ENCODE peak calls at places on chromosomes 1 and 21, in five cellular contexts. V is H9, J is neuronal stem cell, D is mesendoderm, O is IMR-90. X is an unnamed sample.

GRCh38 chr1:170583186-170583585 is 51.2 kb downstream of the GORAB start:
- DNase-seq in O (no peak), J (no peak), V (no peak), D (no peak), X (no peak)

GRCh38 chr1:158803681-158804080 is 22.7 kb upstream of the OR6N2 start:
- DNase-seq in J (no peak), V (no peak), D (no peak), O (no peak), X (no peak)

GRCh38 chr1:110136911-110137310 is 13.4 kb upstream of the SLC6A17 start:
- DNase-seq in D (peak), J (peak), O (no peak), V (peak), X (peak)

GRCh38 chr1:221693087-221693486 is 48.8 kb downstream of the DUSP10 start:
- DNase-seq in J (no peak), O (no peak), V (no peak), D (no peak), X (no peak)

GRCh38 chr1:51284487-51284954 is 45.8 kb downstream of the TTC39A start:
- DNase-seq in D (no peak), J (no peak), O (peak), V (no peak), X (no peak)

GRCh38 chr1:89844236-89844807 is 23.5 kb downstream of the LRRC8D start:
- DNase-seq in O (peak), D (no peak), V (no peak), J (no peak), X (no peak)

GRCh38 chr1:231829332-231829731 is 202.7 kb downstream of the DISC1 start:
- DNase-seq in V (no peak), J (no peak), D (peak), O (no peak), X (no peak)

GRCh38 chr1:83760211-83760978 is 238.5 kb downstream of the TTLL7 start:
- DNase-seq in J (no peak), D (no peak), V (no peak), O (no peak), X (no peak)

GRCh38 chr1:100445565-100445964 is 92.4 kb upstream of the GPR88 start:
- DNase-seq in V (no peak), O (no peak), J (no peak), D (no peak), X (no peak)

GRCh38 chr21:45454924-45455315 is 50.0 kb downstream of the COL18A1 start:
- DNase-seq in O (no peak), V (no peak), D (no peak), J (no peak), X (no peak)

GRCh38 chr1:27137544-27138075 is 17.3 kb downstream of the SLC9A1 start:
- DNase-seq in V (no peak), D (no peak), O (no peak), J (no peak), X (no peak)

GRCh38 chr1:158112994-158113758 is 67.5 kb upstream of the CD1D start:
- DNase-seq in J (peak), V (peak), D (peak), O (peak), X (peak)

GRCh38 chr1:41509270-41509671 is 24.8 kb upstream of the EDN2 start:
- DNase-seq in D (no peak), V (no peak), O (no peak), J (no peak), X (no peak)

GRCh38 chr21:46561448-46562095 is 43.3 kb downstream of the S100B start:
- DNase-seq in J (no peak), D (no peak), O (no peak), V (no peak), X (no peak)

GRCh38 chr1:8259498-8260290 is 58.2 kb upstream of the SLC45A1 start:
- DNase-seq in D (peak), J (no peak), V (no peak), O (peak), X (no peak)

GRCh38 chr1:150179867-150180266 is 30.2 kb downstream of the PLEKHO1 start:
- DNase-seq in J (no peak), V (no peak), D (no peak), O (no peak), X (no peak)

GRCh38 chr1:2132222-2133038 is 62.1 kb downstream of the FAAP20 start:
- DNase-seq in O (peak), D (peak), V (peak), J (peak), X (peak)

GRCh38 chr1:16717174-16718108 is 22.9 kb upstream of the RNU1-4 start:
- DNase-seq in V (peak), J (no peak), O (no peak), D (no peak), X (no peak)

GRCh38 chr1:193568451-193568985 is 382.1 kb upstream of the B3GALT2 start:
- DNase-seq in O (no peak), V (no peak), J (no peak), D (peak), X (no peak)

GRCh38 chr1:25744140-25744581 is 55.8 kb upstream of the SELENON start:
- DNase-seq in D (peak), O (peak), J (no peak), V (peak), X (peak)

GRCh38 chr1:35243681-35244080 is 24.8 kb upstream of the ZMYM4 start:
- DNase-seq in J (no peak), D (no peak), V (no peak), O (no peak), X (no peak)

GRCh38 chr21:42174173-42174572 is 44.8 kb upstream of the ABCG1 start:
- DNase-seq in O (no peak), V (no peak), J (no peak), D (peak), X (no peak)

GRCh38 chr1:94501925-94502324 is 39.6 kb downstream of the F3 start:
- DNase-seq in O (no peak), V (no peak), D (no peak), J (no peak), X (no peak)

GRCh38 chr1:14369526-14370213 is 228.8 kb upstream of the KAZN start:
- DNase-seq in J (no peak), O (no peak), D (no peak), V (no peak), X (no peak)

GRCh38 chr1:55005351-55006140 is 6.8 kb downstream of the BSND start:
- DNase-seq in D (no peak), J (no peak), O (no peak), V (peak), X (no peak)

GRCh38 chr1:28591708-28592313 is at the start of gene RAB42:
- DNase-seq in J (no peak), O (no peak), V (peak), D (peak), X (peak)

GRCh38 chr1:24920155-24920925 is 9.7 kb downstream of the RUNX3 start:
- DNase-seq in J (no peak), D (no peak), V (no peak), O (peak), X (no peak)

GRCh38 chr1:152646656-152647055 is 16.5 kb upstream of the LCE2D start:
- DNase-seq in J (no peak), O (no peak), D (no peak), V (no peak), X (no peak)

GRCh38 chr1:56967900-56968832 is 2.4 kb upstream of the C8B start:
- DNase-seq in O (peak), V (peak), J (peak), D (peak), X (peak)

GRCh38 chr1:197903196-197903514 is 725 bp downstream of the C1orf53 start:
- DNase-seq in V (no peak), J (no peak), D (no peak), O (no peak), X (no peak)

GRCh38 chr1:197904126-197904787 is 1.8 kb downstream of the C1orf53 start:
- DNase-seq in D (no peak), V (no peak), J (peak), O (no peak), X (no peak)

GRCh38 chr1:197905699-197906351 is 3.4 kb downstream of the C1orf53 start:
- DNase-seq in D (no peak), O (no peak), V (no peak), J (no peak), X (no peak)

GRCh38 chr1:197902131-197902453 is 338 bp upstream of the C1orf53 start:
- DNase-seq in V (no peak), J (no peak), D (no peak), O (no peak), X (no peak)

GRCh38 chr1:197902454-197903195 is at the start of gene C1orf53:
- DNase-seq in V (peak), O (peak), J (peak), D (peak), X (no peak)
- H2BK15ac ChIP-seq in V (no peak), O (peak), J (peak), D (no peak), X (peak)

DNA sequence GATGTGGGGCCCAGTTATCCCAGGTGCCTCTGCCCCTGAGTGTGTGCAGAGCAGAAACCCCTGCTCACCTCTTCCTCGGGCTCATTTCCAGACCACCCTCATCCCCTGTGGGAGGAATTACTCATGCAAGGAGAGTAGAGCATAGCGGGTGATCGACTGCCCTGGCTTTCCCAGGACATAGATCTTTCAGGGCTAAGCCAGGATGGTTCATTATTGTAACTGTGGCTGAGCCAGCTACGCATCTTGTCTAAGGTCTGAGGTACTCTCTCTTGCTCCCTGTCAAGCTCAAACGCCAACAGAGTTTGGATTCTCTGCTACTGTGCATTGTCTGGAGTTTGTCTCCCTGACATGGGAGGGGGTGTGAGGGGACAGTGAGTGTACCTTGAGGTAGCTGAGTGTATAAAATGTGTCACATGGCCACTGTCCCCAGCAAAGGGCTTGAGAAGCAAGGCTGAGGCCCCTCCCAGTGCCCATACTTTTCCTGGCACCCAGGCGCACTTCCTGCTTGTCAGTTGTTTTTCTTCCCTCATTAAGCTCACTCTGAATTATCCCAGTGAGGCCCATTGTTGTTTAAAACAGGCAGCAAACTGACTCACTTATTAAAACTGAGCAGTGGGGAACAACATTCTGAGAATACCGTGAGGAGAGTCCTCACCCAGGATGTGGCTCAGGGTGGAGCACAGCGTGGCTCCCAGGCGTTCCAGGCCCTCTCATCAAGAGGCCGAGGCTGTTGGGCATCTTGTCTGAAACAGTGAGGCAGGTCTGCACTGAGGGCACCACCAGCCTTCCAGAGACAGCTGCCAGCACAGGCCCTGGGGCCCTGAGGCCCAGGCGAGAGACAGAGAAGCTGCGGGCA is 92.9 kb downstream of the LAMC2 start:
- DNase-seq in V (no peak), O (peak), J (no peak), D (peak), X (no peak)
- H2BK15ac ChIP-seq in V (no peak), O (peak), J (peak), D (no peak), X (peak)

DNA sequence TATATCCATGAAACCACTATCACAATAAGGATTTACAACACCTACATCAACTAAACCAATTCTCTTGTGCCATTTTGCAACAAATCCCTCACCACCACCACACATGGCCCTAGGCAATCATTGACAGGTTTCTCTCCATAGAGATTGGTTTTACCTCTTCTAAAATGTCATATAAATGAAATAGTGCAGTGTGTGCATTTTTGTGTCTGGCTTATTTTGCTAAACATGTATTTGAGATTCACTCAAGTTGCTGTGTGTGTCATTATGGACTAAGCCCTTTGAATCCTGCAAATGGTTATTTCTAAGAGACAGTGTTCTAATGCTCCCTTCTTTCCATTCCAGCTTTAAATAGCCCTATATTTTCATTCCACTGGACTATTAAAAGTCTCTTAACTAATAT is 179.7 kb upstream of the LRRC7 start:
- DNase-seq in J (no peak), O (no peak), V (no peak), D (no peak), X (no peak)
- H2BK15ac ChIP-seq in J (no peak), O (no peak), V (no peak), D (no peak), X (no peak)

GRCh38 chr1:58465825-58466617 is 80.5 kb downstream of the OMA1 start:
- DNase-seq in J (no peak), V (no peak), O (no peak), D (no peak), X (no peak)

GRCh38 chr1:58460469-58460868 is 86.1 kb downstream of the OMA1 start:
- DNase-seq in D (no peak), O (peak), J (peak), V (no peak), X (no peak)

GRCh38 chr1:58466618-58467241 is 79.8 kb downstream of the OMA1 start:
- DNase-seq in D (peak), J (no peak), V (peak), O (no peak), X (no peak)

GRCh38 chr1:58468612-58469493 is 77.7 kb downstream of the OMA1 start:
- DNase-seq in J (no peak), V (no peak), O (no peak), D (no peak), X (no peak)

GRCh38 chr1:58465176-58465575 is 81.3 kb downstream of the OMA1 start:
- DNase-seq in D (no peak), O (no peak), J (no peak), V (no peak), X (no peak)
- H2BK15ac ChIP-seq in D (no peak), O (no peak), J (no peak), V (no peak), X (no peak)

DNA sequence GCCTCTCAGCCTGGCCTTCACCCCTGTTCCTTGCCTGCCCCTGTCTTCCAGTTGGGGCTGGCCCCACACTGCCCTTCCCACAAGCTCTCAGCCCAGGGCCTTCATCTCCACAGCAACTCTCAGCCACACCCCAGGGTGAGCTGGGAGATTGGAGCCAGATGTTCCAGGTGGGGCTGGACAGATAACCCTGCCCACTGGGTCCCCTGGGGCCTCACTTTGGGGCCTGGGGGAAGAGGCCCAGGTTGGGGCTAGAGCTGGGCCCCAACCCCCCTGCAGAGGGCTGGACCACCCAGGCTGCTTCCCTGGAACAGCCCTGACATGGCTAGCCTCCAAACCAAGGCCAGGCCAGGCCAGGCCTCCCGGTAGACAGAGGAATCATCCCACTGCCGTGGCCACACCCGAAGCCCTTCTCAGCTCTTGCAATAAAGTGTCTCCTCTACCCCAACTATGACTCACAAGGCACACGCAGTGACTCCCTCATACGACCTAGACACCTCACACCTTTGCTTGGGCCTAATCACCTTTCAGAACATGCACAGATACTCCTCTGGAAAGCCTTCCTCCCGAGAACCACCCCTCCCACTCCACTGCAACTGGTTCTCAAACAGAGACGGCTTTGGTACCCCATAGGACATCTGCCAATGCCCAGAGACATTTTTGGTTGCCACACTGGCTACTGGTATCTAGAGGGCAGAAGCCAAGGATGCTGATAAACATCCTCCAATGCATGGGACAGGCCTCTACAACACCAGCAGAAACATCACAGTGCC is 22.2 kb downstream of the SLC2A1 start:
- DNase-seq in J (no peak), O (peak), D (no peak), V (no peak), X (no peak)
- H2BK15ac ChIP-seq in J (no peak), O (peak), D (no peak), V (no peak), X (no peak)

DNA sequence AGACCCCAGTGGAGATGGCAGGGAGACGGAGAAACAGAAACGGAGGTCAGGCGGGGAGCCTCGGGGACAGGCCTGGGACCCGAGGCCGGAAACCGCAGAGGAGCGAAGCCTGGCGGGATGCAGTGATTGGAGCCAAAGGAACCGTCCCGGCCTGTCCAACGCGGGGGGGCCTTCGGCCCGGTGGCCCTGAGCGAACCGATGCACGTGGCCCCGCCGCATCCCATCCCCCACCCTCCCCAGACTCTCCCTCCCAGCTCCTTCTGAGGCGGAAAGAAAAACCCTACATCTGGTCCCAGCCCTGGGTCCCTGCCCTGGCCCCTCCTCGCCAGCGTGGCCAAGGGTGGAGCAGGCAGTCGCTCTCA is 1.2 kb upstream of the CRABP2 start:
- DNase-seq in D (peak), V (peak), J (peak), O (no peak), X (no peak)
- H2BK15ac ChIP-seq in D (no peak), V (no peak), J (peak), O (peak), X (peak)

GRCh38 chr1:32362474-32363313 is at the start of the genes FAM229A and TSSK3:
- DNase-seq in D (no peak), V (peak), J (no peak), O (no peak), X (no peak)
- H2BK15ac ChIP-seq in D (no peak), V (no peak), J (no peak), O (no peak), X (no peak)

GRCh38 chr1:183185941-183186490 is at the start of gene LAMC2:
- DNase-seq in O (peak), J (no peak), D (peak), V (peak), X (peak)
- H2BK15ac ChIP-seq in O (no peak), J (no peak), D (no peak), V (no peak), X (no peak)